ENCODE peak calls at places on chromosome 11, in six cellular contexts. Y is hepatocyte, Q is HFFc6, P is transverse colon, X is CD14-positive monocyte, M is mucosa of descending colon. V is an unnamed sample.

GRCh38 chr11:34427171-34427805 is 11.4 kb upstream of the CAT start:
- DNase-seq in P (no peak), Y (peak; percentile 63), M (no peak), Q (peak; percentile 83), X (peak; percentile 54), V (no peak)

GRCh38 chr11:91872216-91872615 is 352.4 kb upstream of the FAT3 start:
- DNase-seq in Q (no peak), M (no peak), P (no peak), Y (no peak), X (no peak), V (no peak)

GRCh38 chr11:31818874-31819331 is 7.8 kb upstream of the PAX6 start:
- DNase-seq in Y (no peak), Q (no peak), M (no peak), P (no peak), X (no peak), V (no peak)

GRCh38 chr11:70557742-70558485 is 159.6 kb downstream of the CTTN start:
- DNase-seq in X (no peak), M (peak; percentile 49), Q (no peak), Y (no peak), P (no peak), V (peak; percentile 76)

GRCh38 chr11:114314096-114314495 is 17.9 kb downstream of the NNMT start:
- DNase-seq in Q (no peak), M (no peak), P (no peak), X (no peak), Y (no peak), V (no peak)

GRCh38 chr11:76599041-76600013 is 71.2 kb downstream of the LRRC32 start:
- DNase-seq in Q (no peak), P (no peak), X (no peak), M (peak; percentile 51), Y (peak; percentile 26), V (no peak)

GRCh38 chr11:108199446-108200321 is 22.8 kb downstream of the NPAT start:
- DNase-seq in X (peak; percentile 76), M (no peak), Q (peak; percentile 25), P (no peak), Y (no peak), V (no peak)

GRCh38 chr11:129853508-129854228 is 38.0 kb downstream of the TMEM45B start:
- DNase-seq in Q (no peak), X (no peak), P (peak; percentile 86), M (peak; percentile 87), Y (peak; percentile 89), V (no peak)

GRCh38 chr11:353315-353857 is 15.9 kb upstream of the B4GALNT4 start:
- DNase-seq in Q (peak; percentile 59), Y (peak; percentile 89), X (no peak), M (peak; percentile 80), P (peak; percentile 73), V (peak; percentile 65)

GRCh38 chr11:95451682-95452081 is 220.7 kb upstream of the SESN3 start:
- DNase-seq in Y (no peak), Q (no peak), X (no peak), P (no peak), M (no peak), V (no peak)

GRCh38 chr11:110759972-110760381 is 47.7 kb upstream of the ARHGAP20 start:
- DNase-seq in Y (peak; percentile 56), P (peak; percentile 23), X (no peak), M (no peak), Q (peak; percentile 3), V (no peak)

GRCh38 chr11:110428956-110429613 is 663 bp upstream of the FDX1 start:
- DNase-seq in X (no peak), Q (no peak), M (no peak), Y (no peak), P (no peak), V (no peak)

GRCh38 chr11:28400236-28401100 is 292.3 kb downstream of the METTL15 start:
- DNase-seq in Q (peak; percentile 7), Y (no peak), P (no peak), M (no peak), X (no peak), V (no peak)

GRCh38 chr11:92981508-92982043 is 12.1 kb downstream of the MTNR1B start:
- DNase-seq in X (no peak), P (no peak), M (no peak), Q (no peak), Y (no peak), V (no peak)

GRCh38 chr11:114211444-114212122 is 84.6 kb upstream of the NNMT start:
- DNase-seq in Q (no peak), M (no peak), X (no peak), Y (peak; percentile 31), P (no peak), V (no peak)

GRCh38 chr11:77155082-77155475 is 27.0 kb downstream of the MYO7A start:
- DNase-seq in X (no peak), Q (no peak), Y (no peak), M (peak; percentile 26), P (no peak), V (no peak)

GRCh38 chr11:73298233-73298632 is 9.8 kb upstream of the ARHGEF17 start:
- DNase-seq in P (no peak), M (no peak), Y (no peak), Q (no peak), X (no peak), V (no peak)

GRCh38 chr11:19660076-19660475 is 52.6 kb upstream of the NAV2 start:
- DNase-seq in P (no peak), M (no peak), X (no peak), Q (peak; percentile 63), Y (peak; percentile 67), V (no peak)

GRCh38 chr11:119155733-119156492 is 7.1 kb downstream of the ABCG4 start:
- DNase-seq in Y (no peak), X (no peak), M (no peak), Q (no peak), P (peak; percentile 41), V (no peak)

GRCh38 chr11:67453816-67454732 is 1.1 kb upstream of the CABP4 start:
- DNase-seq in P (no peak), M (peak; percentile 23), Y (no peak), Q (no peak), X (no peak), V (no peak)

GRCh38 chr11:67455054-67455453 is at the start of gene CABP4:
- DNase-seq in P (no peak), Y (no peak), M (no peak), Q (no peak), X (no peak), V (no peak)

GRCh38 chr11:67450796-67451657 is 1.5 kb downstream of the GPR152 start:
- DNase-seq in X (no peak), P (no peak), Q (no peak), M (no peak), Y (no peak), V (no peak)

GRCh38 chr11:67451658-67451976 is 912 bp downstream of the GPR152 start:
- DNase-seq in Q (no peak), X (no peak), Y (no peak), M (peak; percentile 42), P (no peak), V (peak; percentile 78)

DNA sequence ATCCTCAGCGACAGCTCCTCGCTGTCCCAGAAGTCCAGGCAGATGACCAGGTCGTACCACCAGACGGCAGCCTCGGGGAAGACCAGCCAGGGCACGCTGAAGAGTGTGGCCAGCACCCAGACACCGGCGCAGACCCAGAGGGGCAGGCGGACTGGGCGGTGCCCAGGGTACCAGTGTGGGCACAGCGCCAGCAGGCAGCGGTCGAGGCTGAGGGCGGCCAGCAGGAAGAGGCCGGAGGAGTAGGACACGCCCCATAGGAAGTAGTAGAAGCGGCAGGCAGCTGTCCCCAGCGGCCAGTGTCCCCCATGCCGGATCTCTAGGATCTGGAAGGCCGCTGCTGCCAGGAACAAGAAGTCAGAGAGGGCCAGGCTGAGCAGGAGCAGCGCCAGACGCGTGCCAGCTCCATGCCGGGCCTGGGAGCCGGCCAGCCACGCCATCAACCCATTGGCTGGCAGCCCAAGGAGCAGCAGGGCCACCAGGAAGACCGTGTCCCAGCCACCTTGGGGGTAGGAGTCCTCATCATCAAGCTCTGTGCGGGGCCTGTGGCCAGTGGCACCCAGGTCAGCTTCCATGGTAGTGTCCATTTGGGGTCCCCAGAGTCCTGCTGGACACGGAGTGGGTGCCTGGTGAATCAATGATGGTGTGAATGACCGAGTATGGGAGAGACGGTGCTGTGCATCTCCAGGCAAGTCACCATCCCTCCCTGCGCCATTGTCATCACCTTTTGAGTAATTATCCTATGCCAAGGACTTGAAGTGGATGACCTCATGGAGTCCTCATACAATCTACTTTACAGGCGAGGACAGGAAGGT is at the start of gene GPR152:
- DNase-seq in X (no peak), M (peak; percentile 63), Y (no peak), P (no peak), Q (no peak), V (peak; percentile 88)
- TF ChIP-seq CTCF in X (no peak), M (no peak), Y (no peak), P (no peak), Q (no peak), V (no peak)

DNA sequence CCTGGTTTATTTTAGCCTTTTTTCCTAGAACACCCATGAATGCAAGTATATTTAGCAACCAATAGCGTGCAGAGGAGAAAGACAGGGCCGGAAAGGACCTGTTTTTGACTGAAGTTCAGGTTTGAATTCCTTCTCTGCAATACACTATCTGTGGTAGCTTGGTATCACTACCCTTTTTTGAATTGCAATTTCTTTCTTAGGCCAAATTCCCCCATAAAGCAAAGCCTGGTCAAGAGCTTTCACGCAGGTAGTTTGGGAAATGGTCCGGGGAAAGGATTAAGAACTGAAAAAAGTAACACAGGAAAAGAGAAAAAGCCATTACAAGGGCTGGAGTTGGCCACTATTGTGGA is 38.8 kb upstream of the PAMR1 start:
- DNase-seq in P (no peak), Y (no peak), X (no peak), M (no peak), Q (no peak), V (no peak)
- TF ChIP-seq CTCF in P (no peak), Y (no peak), X (no peak), M (no peak), Q (no peak), V (no peak)

GRCh38 chr11:7538466-7539454 is 25.0 kb downstream of the PPFIBP2 start:
- DNase-seq in Y (no peak), Q (no peak), X (no peak), P (no peak), M (no peak), V (no peak)
- TF ChIP-seq CTCF in Y (no peak), Q (no peak), X (no peak), P (no peak), M (no peak), V (no peak)

GRCh38 chr11:126635511-126635910 is 280.0 kb downstream of the ST3GAL4 start:
- DNase-seq in P (no peak), Q (no peak), M (no peak), Y (no peak), X (no peak), V (no peak)

GRCh38 chr11:126637800-126638175 is 282.3 kb downstream of the ST3GAL4 start:
- DNase-seq in X (no peak), Q (peak; percentile 87), P (no peak), Y (no peak), M (no peak), V (no peak)

GRCh38 chr11:126636911-126637799 is 281.7 kb downstream of the ST3GAL4 start:
- DNase-seq in Y (no peak), Q (peak; percentile 73), M (no peak), P (no peak), X (no peak), V (no peak)

GRCh38 chr11:126631399-126631798 is 275.9 kb downstream of the ST3GAL4 start:
- DNase-seq in M (no peak), Y (no peak), X (no peak), P (no peak), Q (no peak), V (no peak)

DNA sequence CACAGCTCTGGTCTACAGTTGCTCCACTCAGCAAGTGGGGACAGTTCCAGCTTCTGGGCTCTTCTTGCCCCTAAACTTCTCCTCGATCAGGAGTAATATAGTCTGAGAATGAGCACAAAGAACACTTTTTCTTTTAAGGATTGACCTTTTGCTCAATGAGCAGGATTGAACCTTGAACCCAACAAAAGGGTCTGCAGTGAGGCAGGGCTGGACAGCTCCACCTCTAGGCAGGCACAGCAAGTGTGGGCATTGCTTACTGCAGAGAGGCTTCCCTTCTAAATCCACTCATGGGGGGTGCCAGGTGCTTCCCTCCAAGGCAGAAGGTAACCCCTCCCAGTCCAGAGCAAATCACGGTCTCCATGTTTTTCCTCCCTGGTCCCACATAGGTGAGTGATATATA is 279.5 kb downstream of the ST3GAL4 start:
- DNase-seq in M (no peak), Y (no peak), Q (no peak), P (no peak), X (no peak), V (no peak)
- TF ChIP-seq CTCF in M (no peak), Y (no peak), Q (no peak), P (no peak), X (no peak), V (no peak)

V was measured in chondrocyte.